ENCODE peak calls at places on chromosome 22, in eight cellular contexts. One of them, this sample, is unnamed.

GRCh38 chr22:21876486-21877176 is 9.2 kb upstream of the MAPK1 start:
- DNase-seq in T-cell: no peak
- DNase-seq in activated T-helper 1 cell treated with anti-CD3 and anti-CD28 coated beads, Interleukin-2, amount 50 U/mL, for 16 hours: no peak
- DNase-seq in activated CD4-positive, CD25-positive, alpha-beta regulatory T cell: no peak
- DNase-seq in spleen: no peak
- DNase-seq in left colon: no peak
- DNase-seq in hepatocyte: no peak
- DNase-seq in stromal cell of bone marrow: peak
- DNase-seq in this sample: peak

GRCh38 chr22:31350410-31350863 is 4.3 kb upstream of the PATZ1 start:
- DNase-seq in T-cell: no peak
- DNase-seq in activated T-helper 1 cell treated with anti-CD3 and anti-CD28 coated beads, Interleukin-2, amount 50 U/mL, for 16 hours: no peak
- DNase-seq in activated CD4-positive, CD25-positive, alpha-beta regulatory T cell: no peak
- DNase-seq in spleen: no peak
- DNase-seq in left colon: no peak
- DNase-seq in hepatocyte: peak
- DNase-seq in stromal cell of bone marrow: no peak
- DNase-seq in this sample: no peak

GRCh38 chr22:20130739-20131592 is 638 bp upstream of the ZDHHC8 start:
- DNase-seq in T-cell: peak
- DNase-seq in activated T-helper 1 cell treated with anti-CD3 and anti-CD28 coated beads, Interleukin-2, amount 50 U/mL, for 16 hours: peak
- DNase-seq in activated CD4-positive, CD25-positive, alpha-beta regulatory T cell: peak
- DNase-seq in spleen: peak
- DNase-seq in left colon: peak
- DNase-seq in hepatocyte: peak
- DNase-seq in stromal cell of bone marrow: peak
- DNase-seq in this sample: peak

GRCh38 chr22:24054356-24054755 is 43.3 kb downstream of the CABIN1 start:
- DNase-seq in T-cell: no peak
- DNase-seq in activated T-helper 1 cell treated with anti-CD3 and anti-CD28 coated beads, Interleukin-2, amount 50 U/mL, for 16 hours: no peak
- DNase-seq in activated CD4-positive, CD25-positive, alpha-beta regulatory T cell: no peak
- DNase-seq in spleen: no peak
- DNase-seq in left colon: no peak
- DNase-seq in hepatocyte: no peak
- DNase-seq in stromal cell of bone marrow: no peak
- DNase-seq in this sample: no peak

GRCh38 chr22:19666663-19667593 is 47.4 kb upstream of the SEPTIN5 start:
- DNase-seq in T-cell: no peak
- DNase-seq in activated T-helper 1 cell treated with anti-CD3 and anti-CD28 coated beads, Interleukin-2, amount 50 U/mL, for 16 hours: no peak
- DNase-seq in activated CD4-positive, CD25-positive, alpha-beta regulatory T cell: no peak
- DNase-seq in spleen: no peak
- DNase-seq in left colon: no peak
- DNase-seq in hepatocyte: no peak
- DNase-seq in stromal cell of bone marrow: no peak
- DNase-seq in this sample: peak

GRCh38 chr22:24214467-24215285 is 30.2 kb downstream of the GGT5 start:
- DNase-seq in T-cell: no peak
- DNase-seq in activated T-helper 1 cell treated with anti-CD3 and anti-CD28 coated beads, Interleukin-2, amount 50 U/mL, for 16 hours: no peak
- DNase-seq in activated CD4-positive, CD25-positive, alpha-beta regulatory T cell: no peak
- DNase-seq in spleen: no peak
- DNase-seq in left colon: no peak
- DNase-seq in hepatocyte: no peak
- DNase-seq in stromal cell of bone marrow: no peak
- DNase-seq in this sample: no peak

GRCh38 chr22:50260434-50260800 is 1.1 kb downstream of the MAPK12 start:
- DNase-seq in T-cell: no peak
- DNase-seq in activated T-helper 1 cell treated with anti-CD3 and anti-CD28 coated beads, Interleukin-2, amount 50 U/mL, for 16 hours: no peak
- DNase-seq in activated CD4-positive, CD25-positive, alpha-beta regulatory T cell: no peak
- DNase-seq in spleen: no peak
- DNase-seq in left colon: no peak
- DNase-seq in hepatocyte: no peak
- DNase-seq in stromal cell of bone marrow: no peak
- DNase-seq in this sample: no peak

GRCh38 chr22:21928048-21928447 is 24.6 kb downstream of the PPM1F start:
- DNase-seq in T-cell: no peak
- DNase-seq in activated T-helper 1 cell treated with anti-CD3 and anti-CD28 coated beads, Interleukin-2, amount 50 U/mL, for 16 hours: no peak
- DNase-seq in activated CD4-positive, CD25-positive, alpha-beta regulatory T cell: no peak
- DNase-seq in spleen: peak
- DNase-seq in left colon: no peak
- DNase-seq in hepatocyte: no peak
- DNase-seq in stromal cell of bone marrow: no peak
- DNase-seq in this sample: no peak

GRCh38 chr22:48223488-48224190 is 1461.2 kb downstream of the TBC1D22A start:
- DNase-seq in T-cell: no peak
- DNase-seq in activated T-helper 1 cell treated with anti-CD3 and anti-CD28 coated beads, Interleukin-2, amount 50 U/mL, for 16 hours: no peak
- DNase-seq in activated CD4-positive, CD25-positive, alpha-beta regulatory T cell: no peak
- DNase-seq in spleen: peak
- DNase-seq in left colon: no peak
- DNase-seq in hepatocyte: no peak
- DNase-seq in stromal cell of bone marrow: no peak
- DNase-seq in this sample: no peak

GRCh38 chr22:48678171-48679135 is 1149.2 kb downstream of the BRD1 start:
- DNase-seq in T-cell: no peak
- DNase-seq in activated T-helper 1 cell treated with anti-CD3 and anti-CD28 coated beads, Interleukin-2, amount 50 U/mL, for 16 hours: no peak
- DNase-seq in activated CD4-positive, CD25-positive, alpha-beta regulatory T cell: no peak
- DNase-seq in spleen: no peak
- DNase-seq in left colon: no peak
- DNase-seq in hepatocyte: no peak
- DNase-seq in stromal cell of bone marrow: no peak
- DNase-seq in this sample: no peak